ENCODE peak calls at places on chromosomes 4 and X, in seven cellular contexts. One of them, this sample, is unnamed.

GRCh38 chrX:23720117-23720677 is 22.9 kb downstream of the ACOT9 start:
- DNase-seq in activated CD4-positive, alpha-beta T cell treated with anti-CD3 and anti-CD28 coated beads for 48 hours: no peak
- DNase-seq in fibroblast of the aortic adventitia: no peak
- DNase-seq in SW 1271: no peak
- DNase-seq in EL: no peak
- DNase-seq in stimulated activated CD4-positive, alpha-beta T cell treated with anti-CD3 and anti-CD28 coated beads, Interleukin-1b, Interleukin-23, amount 100 ng/mL, for 24 hours: no peak
- DNase-seq in anterior cingulate cortex: no peak
- DNase-seq in this sample: no peak

GRCh38 chrX:15384304-15384703 is at the start of gene VEGFD:
- DNase-seq in stimulated activated CD4-positive, alpha-beta T cell treated with anti-CD3 and anti-CD28 coated beads, Interleukin-1b, Interleukin-23, amount 100 ng/mL, for 24 hours: no peak
- DNase-seq in fibroblast of the aortic adventitia: peak; percentile 89
- DNase-seq in SW 1271: no peak
- DNase-seq in activated CD4-positive, alpha-beta T cell treated with anti-CD3 and anti-CD28 coated beads for 48 hours: no peak
- DNase-seq in anterior cingulate cortex: no peak
- DNase-seq in EL: no peak
- DNase-seq in this sample: no peak

GRCh38 chr4:183444953-183445543 is 612 bp downstream of the CDKN2AIP start:
- DNase-seq in SW 1271: no peak
- DNase-seq in anterior cingulate cortex: no peak
- DNase-seq in fibroblast of the aortic adventitia: no peak
- DNase-seq in EL: peak; percentile 31
- DNase-seq in stimulated activated CD4-positive, alpha-beta T cell treated with anti-CD3 and anti-CD28 coated beads, Interleukin-1b, Interleukin-23, amount 100 ng/mL, for 24 hours: peak; percentile 28
- DNase-seq in activated CD4-positive, alpha-beta T cell treated with anti-CD3 and anti-CD28 coated beads for 48 hours: no peak
- DNase-seq in this sample: no peak

GRCh38 chrX:134743121-134743520 is 84.8 kb upstream of the PLAC1 start:
- DNase-seq in fibroblast of the aortic adventitia: peak; percentile 66
- DNase-seq in stimulated activated CD4-positive, alpha-beta T cell treated with anti-CD3 and anti-CD28 coated beads, Interleukin-1b, Interleukin-23, amount 100 ng/mL, for 24 hours: no peak
- DNase-seq in SW 1271: no peak
- DNase-seq in anterior cingulate cortex: no peak
- DNase-seq in activated CD4-positive, alpha-beta T cell treated with anti-CD3 and anti-CD28 coated beads for 48 hours: no peak
- DNase-seq in EL: no peak
- DNase-seq in this sample: peak; percentile 1

GRCh38 chr4:46390353-46391058 is 578 bp upstream of the GABRA2 start:
- DNase-seq in EL: no peak
- DNase-seq in anterior cingulate cortex: peak; percentile 46
- DNase-seq in activated CD4-positive, alpha-beta T cell treated with anti-CD3 and anti-CD28 coated beads for 48 hours: no peak
- DNase-seq in SW 1271: no peak
- DNase-seq in stimulated activated CD4-positive, alpha-beta T cell treated with anti-CD3 and anti-CD28 coated beads, Interleukin-1b, Interleukin-23, amount 100 ng/mL, for 24 hours: no peak
- DNase-seq in fibroblast of the aortic adventitia: no peak
- DNase-seq in this sample: no peak

GRCh38 chrX:13515181-13515930 is 54.0 kb upstream of the EGFL6 start:
- DNase-seq in stimulated activated CD4-positive, alpha-beta T cell treated with anti-CD3 and anti-CD28 coated beads, Interleukin-1b, Interleukin-23, amount 100 ng/mL, for 24 hours: no peak
- DNase-seq in activated CD4-positive, alpha-beta T cell treated with anti-CD3 and anti-CD28 coated beads for 48 hours: no peak
- DNase-seq in EL: no peak
- DNase-seq in SW 1271: no peak
- DNase-seq in anterior cingulate cortex: no peak
- DNase-seq in fibroblast of the aortic adventitia: peak; percentile 32
- DNase-seq in this sample: no peak

GRCh38 chr4:52554606-52555355 is 104.3 kb downstream of the USP46 start:
- DNase-seq in EL: no peak
- DNase-seq in stimulated activated CD4-positive, alpha-beta T cell treated with anti-CD3 and anti-CD28 coated beads, Interleukin-1b, Interleukin-23, amount 100 ng/mL, for 24 hours: no peak
- DNase-seq in fibroblast of the aortic adventitia: no peak
- DNase-seq in SW 1271: no peak
- DNase-seq in anterior cingulate cortex: no peak
- DNase-seq in activated CD4-positive, alpha-beta T cell treated with anti-CD3 and anti-CD28 coated beads for 48 hours: no peak
- DNase-seq in this sample: no peak

GRCh38 chr4:165631912-165632311 is 241.1 kb upstream of the TLL1 start:
- DNase-seq in fibroblast of the aortic adventitia: no peak
- DNase-seq in anterior cingulate cortex: no peak
- DNase-seq in SW 1271: no peak
- DNase-seq in activated CD4-positive, alpha-beta T cell treated with anti-CD3 and anti-CD28 coated beads for 48 hours: no peak
- DNase-seq in stimulated activated CD4-positive, alpha-beta T cell treated with anti-CD3 and anti-CD28 coated beads, Interleukin-1b, Interleukin-23, amount 100 ng/mL, for 24 hours: no peak
- DNase-seq in EL: no peak
- DNase-seq in this sample: no peak

GRCh38 chr4:77582716-77583115 is 22.9 kb upstream of the CXCL13 start:
- DNase-seq in SW 1271: no peak
- DNase-seq in anterior cingulate cortex: no peak
- DNase-seq in fibroblast of the aortic adventitia: no peak
- DNase-seq in activated CD4-positive, alpha-beta T cell treated with anti-CD3 and anti-CD28 coated beads for 48 hours: no peak
- DNase-seq in EL: peak; percentile 5
- DNase-seq in stimulated activated CD4-positive, alpha-beta T cell treated with anti-CD3 and anti-CD28 coated beads, Interleukin-1b, Interleukin-23, amount 100 ng/mL, for 24 hours: no peak
- DNase-seq in this sample: peak; percentile 6

GRCh38 chrX:39149761-39150160 is 348.5 kb downstream of the MID1IP1 start:
- DNase-seq in fibroblast of the aortic adventitia: peak; percentile 76
- DNase-seq in anterior cingulate cortex: peak; percentile 38
- DNase-seq in SW 1271: peak; percentile 2
- DNase-seq in EL: peak; percentile 16
- DNase-seq in activated CD4-positive, alpha-beta T cell treated with anti-CD3 and anti-CD28 coated beads for 48 hours: peak; percentile 73
- DNase-seq in stimulated activated CD4-positive, alpha-beta T cell treated with anti-CD3 and anti-CD28 coated beads, Interleukin-1b, Interleukin-23, amount 100 ng/mL, for 24 hours: peak; percentile 50
- DNase-seq in this sample: peak; percentile 65

GRCh38 chr4:55005910-55006309 is 119.5 kb downstream of the KDR start:
- DNase-seq in activated CD4-positive, alpha-beta T cell treated with anti-CD3 and anti-CD28 coated beads for 48 hours: no peak
- DNase-seq in stimulated activated CD4-positive, alpha-beta T cell treated with anti-CD3 and anti-CD28 coated beads, Interleukin-1b, Interleukin-23, amount 100 ng/mL, for 24 hours: no peak
- DNase-seq in fibroblast of the aortic adventitia: no peak
- DNase-seq in SW 1271: no peak
- DNase-seq in EL: no peak
- DNase-seq in anterior cingulate cortex: no peak
- DNase-seq in this sample: no peak

GRCh38 chrX:48937065-48937907 is 18.5 kb upstream of the PIM2 start:
- DNase-seq in EL: no peak
- DNase-seq in fibroblast of the aortic adventitia: no peak
- DNase-seq in activated CD4-positive, alpha-beta T cell treated with anti-CD3 and anti-CD28 coated beads for 48 hours: peak; percentile 92
- DNase-seq in stimulated activated CD4-positive, alpha-beta T cell treated with anti-CD3 and anti-CD28 coated beads, Interleukin-1b, Interleukin-23, amount 100 ng/mL, for 24 hours: peak; percentile 69
- DNase-seq in anterior cingulate cortex: no peak
- DNase-seq in SW 1271: no peak
- DNase-seq in this sample: peak; percentile 21

GRCh38 chrX:2159393-2159792 is 341.4 kb downstream of the DHRSX start:
- DNase-seq in EL: no peak
- DNase-seq in SW 1271: no peak
- DNase-seq in fibroblast of the aortic adventitia: no peak
- DNase-seq in anterior cingulate cortex: no peak
- DNase-seq in stimulated activated CD4-positive, alpha-beta T cell treated with anti-CD3 and anti-CD28 coated beads, Interleukin-1b, Interleukin-23, amount 100 ng/mL, for 24 hours: no peak
- DNase-seq in activated CD4-positive, alpha-beta T cell treated with anti-CD3 and anti-CD28 coated beads for 48 hours: no peak
- DNase-seq in this sample: no peak

GRCh38 chr4:84944952-84945351 is 21.5 kb downstream of the WDFY3 start:
- DNase-seq in EL: peak; percentile 50
- DNase-seq in stimulated activated CD4-positive, alpha-beta T cell treated with anti-CD3 and anti-CD28 coated beads, Interleukin-1b, Interleukin-23, amount 100 ng/mL, for 24 hours: no peak
- DNase-seq in SW 1271: no peak
- DNase-seq in fibroblast of the aortic adventitia: no peak
- DNase-seq in activated CD4-positive, alpha-beta T cell treated with anti-CD3 and anti-CD28 coated beads for 48 hours: no peak
- DNase-seq in anterior cingulate cortex: no peak
- DNase-seq in this sample: peak; percentile 87

GRCh38 chrX:18668468-18668867 is 3.4 kb downstream of the RS1 start:
- DNase-seq in stimulated activated CD4-positive, alpha-beta T cell treated with anti-CD3 and anti-CD28 coated beads, Interleukin-1b, Interleukin-23, amount 100 ng/mL, for 24 hours: no peak
- DNase-seq in anterior cingulate cortex: no peak
- DNase-seq in EL: no peak
- DNase-seq in SW 1271: no peak
- DNase-seq in fibroblast of the aortic adventitia: no peak
- DNase-seq in activated CD4-positive, alpha-beta T cell treated with anti-CD3 and anti-CD28 coated beads for 48 hours: no peak
- DNase-seq in this sample: no peak

GRCh38 chr4:4402966-4403365 is 16.1 kb downstream of the NSG1 start:
- DNase-seq in activated CD4-positive, alpha-beta T cell treated with anti-CD3 and anti-CD28 coated beads for 48 hours: no peak
- DNase-seq in anterior cingulate cortex: no peak
- DNase-seq in SW 1271: no peak
- DNase-seq in EL: peak; percentile 76
- DNase-seq in stimulated activated CD4-positive, alpha-beta T cell treated with anti-CD3 and anti-CD28 coated beads, Interleukin-1b, Interleukin-23, amount 100 ng/mL, for 24 hours: no peak
- DNase-seq in fibroblast of the aortic adventitia: no peak
- DNase-seq in this sample: peak; percentile 18

GRCh38 chrX:100911731-100912130 is 17.0 kb downstream of the XKRX start:
- DNase-seq in SW 1271: no peak
- DNase-seq in EL: peak; percentile 48
- DNase-seq in anterior cingulate cortex: no peak
- DNase-seq in fibroblast of the aortic adventitia: no peak
- DNase-seq in activated CD4-positive, alpha-beta T cell treated with anti-CD3 and anti-CD28 coated beads for 48 hours: no peak
- DNase-seq in stimulated activated CD4-positive, alpha-beta T cell treated with anti-CD3 and anti-CD28 coated beads, Interleukin-1b, Interleukin-23, amount 100 ng/mL, for 24 hours: no peak
- DNase-seq in this sample: peak; percentile 23

GRCh38 chrX:72169008-72169728 is 12.4 kb upstream of the PIN4 start:
- DNase-seq in fibroblast of the aortic adventitia: peak; percentile 8
- DNase-seq in SW 1271: no peak
- DNase-seq in EL: peak; percentile 0
- DNase-seq in stimulated activated CD4-positive, alpha-beta T cell treated with anti-CD3 and anti-CD28 coated beads, Interleukin-1b, Interleukin-23, amount 100 ng/mL, for 24 hours: no peak
- DNase-seq in anterior cingulate cortex: no peak
- DNase-seq in activated CD4-positive, alpha-beta T cell treated with anti-CD3 and anti-CD28 coated beads for 48 hours: peak; percentile 21
- DNase-seq in this sample: no peak

GRCh38 chr4:139728840-139729239 is 63.2 kb downstream of the MGST2 start:
- DNase-seq in SW 1271: no peak
- DNase-seq in fibroblast of the aortic adventitia: no peak
- DNase-seq in stimulated activated CD4-positive, alpha-beta T cell treated with anti-CD3 and anti-CD28 coated beads, Interleukin-1b, Interleukin-23, amount 100 ng/mL, for 24 hours: no peak
- DNase-seq in EL: no peak
- DNase-seq in activated CD4-positive, alpha-beta T cell treated with anti-CD3 and anti-CD28 coated beads for 48 hours: no peak
- DNase-seq in anterior cingulate cortex: no peak
- DNase-seq in this sample: no peak

GRCh38 chrX:39645059-39645895 is 452.5 kb downstream of the BCOR start:
- DNase-seq in anterior cingulate cortex: no peak
- DNase-seq in fibroblast of the aortic adventitia: peak; percentile 85
- DNase-seq in EL: peak; percentile 54
- DNase-seq in SW 1271: no peak
- DNase-seq in activated CD4-positive, alpha-beta T cell treated with anti-CD3 and anti-CD28 coated beads for 48 hours: peak; percentile 27
- DNase-seq in stimulated activated CD4-positive, alpha-beta T cell treated with anti-CD3 and anti-CD28 coated beads, Interleukin-1b, Interleukin-23, amount 100 ng/mL, for 24 hours: no peak
- DNase-seq in this sample: no peak

GRCh38 chr4:41696131-41696530 is 52.4 kb downstream of the PHOX2B start:
- DNase-seq in stimulated activated CD4-positive, alpha-beta T cell treated with anti-CD3 and anti-CD28 coated beads, Interleukin-1b, Interleukin-23, amount 100 ng/mL, for 24 hours: no peak
- DNase-seq in activated CD4-positive, alpha-beta T cell treated with anti-CD3 and anti-CD28 coated beads for 48 hours: no peak
- DNase-seq in anterior cingulate cortex: no peak
- DNase-seq in EL: no peak
- DNase-seq in fibroblast of the aortic adventitia: no peak
- DNase-seq in SW 1271: no peak
- DNase-seq in this sample: no peak

GRCh38 chr4:91681544-91681943 is 622.2 kb upstream of the GRID2 start:
- DNase-seq in EL: no peak
- DNase-seq in SW 1271: no peak
- DNase-seq in anterior cingulate cortex: no peak
- DNase-seq in stimulated activated CD4-positive, alpha-beta T cell treated with anti-CD3 and anti-CD28 coated beads, Interleukin-1b, Interleukin-23, amount 100 ng/mL, for 24 hours: no peak
- DNase-seq in fibroblast of the aortic adventitia: no peak
- DNase-seq in activated CD4-positive, alpha-beta T cell treated with anti-CD3 and anti-CD28 coated beads for 48 hours: no peak
- DNase-seq in this sample: peak; percentile 47

GRCh38 chr4:151052785-151053184 is 37.7 kb upstream of the LRBA start:
- DNase-seq in SW 1271: no peak
- DNase-seq in stimulated activated CD4-positive, alpha-beta T cell treated with anti-CD3 and anti-CD28 coated beads, Interleukin-1b, Interleukin-23, amount 100 ng/mL, for 24 hours: no peak
- DNase-seq in activated CD4-positive, alpha-beta T cell treated with anti-CD3 and anti-CD28 coated beads for 48 hours: no peak
- DNase-seq in anterior cingulate cortex: no peak
- DNase-seq in EL: no peak
- DNase-seq in fibroblast of the aortic adventitia: no peak
- DNase-seq in this sample: no peak

GRCh38 chr4:6768539-6768905 is 14.0 kb upstream of the KIAA0232 start:
- DNase-seq in stimulated activated CD4-positive, alpha-beta T cell treated with anti-CD3 and anti-CD28 coated beads, Interleukin-1b, Interleukin-23, amount 100 ng/mL, for 24 hours: no peak
- DNase-seq in anterior cingulate cortex: no peak
- DNase-seq in fibroblast of the aortic adventitia: peak; percentile 47
- DNase-seq in activated CD4-positive, alpha-beta T cell treated with anti-CD3 and anti-CD28 coated beads for 48 hours: no peak
- DNase-seq in SW 1271: no peak
- DNase-seq in EL: peak; percentile 43
- DNase-seq in this sample: no peak

GRCh38 chr4:75908555-75908954 is 6.3 kb upstream of the PPEF2 start:
- DNase-seq in EL: no peak
- DNase-seq in stimulated activated CD4-positive, alpha-beta T cell treated with anti-CD3 and anti-CD28 coated beads, Interleukin-1b, Interleukin-23, amount 100 ng/mL, for 24 hours: no peak
- DNase-seq in anterior cingulate cortex: no peak
- DNase-seq in activated CD4-positive, alpha-beta T cell treated with anti-CD3 and anti-CD28 coated beads for 48 hours: no peak
- DNase-seq in SW 1271: no peak
- DNase-seq in fibroblast of the aortic adventitia: peak; percentile 12
- DNase-seq in this sample: no peak

GRCh38 chrX:155231163-155231562 is 14.9 kb downstream of the VBP1 start:
- DNase-seq in fibroblast of the aortic adventitia: no peak
- DNase-seq in EL: no peak
- DNase-seq in stimulated activated CD4-positive, alpha-beta T cell treated with anti-CD3 and anti-CD28 coated beads, Interleukin-1b, Interleukin-23, amount 100 ng/mL, for 24 hours: no peak
- DNase-seq in SW 1271: no peak
- DNase-seq in anterior cingulate cortex: no peak
- DNase-seq in activated CD4-positive, alpha-beta T cell treated with anti-CD3 and anti-CD28 coated beads for 48 hours: no peak
- DNase-seq in this sample: no peak

GRCh38 chrX:37984880-37985279 is 21.5 kb upstream of the SYTL5 start:
- DNase-seq in EL: no peak
- DNase-seq in stimulated activated CD4-positive, alpha-beta T cell treated with anti-CD3 and anti-CD28 coated beads, Interleukin-1b, Interleukin-23, amount 100 ng/mL, for 24 hours: no peak
- DNase-seq in activated CD4-positive, alpha-beta T cell treated with anti-CD3 and anti-CD28 coated beads for 48 hours: no peak
- DNase-seq in SW 1271: no peak
- DNase-seq in anterior cingulate cortex: no peak
- DNase-seq in fibroblast of the aortic adventitia: no peak
- DNase-seq in this sample: no peak

GRCh38 chr4:79408063-79408462 is at the start of gene GK2:
- DNase-seq in SW 1271: no peak
- DNase-seq in activated CD4-positive, alpha-beta T cell treated with anti-CD3 and anti-CD28 coated beads for 48 hours: no peak
- DNase-seq in stimulated activated CD4-positive, alpha-beta T cell treated with anti-CD3 and anti-CD28 coated beads, Interleukin-1b, Interleukin-23, amount 100 ng/mL, for 24 hours: no peak
- DNase-seq in fibroblast of the aortic adventitia: no peak
- DNase-seq in anterior cingulate cortex: no peak
- DNase-seq in EL: no peak
- DNase-seq in this sample: no peak

GRCh38 chrX:154719132-154719675 is 31.7 kb downstream of the GAB3 start:
- DNase-seq in EL: peak; percentile 40
- DNase-seq in stimulated activated CD4-positive, alpha-beta T cell treated with anti-CD3 and anti-CD28 coated beads, Interleukin-1b, Interleukin-23, amount 100 ng/mL, for 24 hours: no peak
- DNase-seq in anterior cingulate cortex: no peak
- DNase-seq in activated CD4-positive, alpha-beta T cell treated with anti-CD3 and anti-CD28 coated beads for 48 hours: peak; percentile 47
- DNase-seq in SW 1271: no peak
- DNase-seq in fibroblast of the aortic adventitia: peak; percentile 58
- DNase-seq in this sample: peak; percentile 82

GRCh38 chrX:68830486-68831404 is 1.9 kb downstream of the EFNB1 start:
- DNase-seq in fibroblast of the aortic adventitia: no peak
- DNase-seq in activated CD4-positive, alpha-beta T cell treated with anti-CD3 and anti-CD28 coated beads for 48 hours: no peak
- DNase-seq in EL: no peak
- DNase-seq in anterior cingulate cortex: no peak
- DNase-seq in stimulated activated CD4-positive, alpha-beta T cell treated with anti-CD3 and anti-CD28 coated beads, Interleukin-1b, Interleukin-23, amount 100 ng/mL, for 24 hours: no peak
- DNase-seq in SW 1271: no peak
- DNase-seq in this sample: no peak

GRCh38 chr4:176377705-176378302 is 58.0 kb downstream of the SPCS3 start:
- DNase-seq in activated CD4-positive, alpha-beta T cell treated with anti-CD3 and anti-CD28 coated beads for 48 hours: no peak
- DNase-seq in anterior cingulate cortex: no peak
- DNase-seq in stimulated activated CD4-positive, alpha-beta T cell treated with anti-CD3 and anti-CD28 coated beads, Interleukin-1b, Interleukin-23, amount 100 ng/mL, for 24 hours: no peak
- DNase-seq in fibroblast of the aortic adventitia: peak; percentile 53
- DNase-seq in SW 1271: peak; percentile 59
- DNase-seq in EL: peak; percentile 19
- DNase-seq in this sample: no peak

GRCh38 chrX:52220936-52221335 is 36.2 kb downstream of the MAGED4 start:
- DNase-seq in activated CD4-positive, alpha-beta T cell treated with anti-CD3 and anti-CD28 coated beads for 48 hours: no peak
- DNase-seq in SW 1271: no peak
- DNase-seq in EL: no peak
- DNase-seq in fibroblast of the aortic adventitia: no peak
- DNase-seq in stimulated activated CD4-positive, alpha-beta T cell treated with anti-CD3 and anti-CD28 coated beads, Interleukin-1b, Interleukin-23, amount 100 ng/mL, for 24 hours: no peak
- DNase-seq in anterior cingulate cortex: no peak
- DNase-seq in this sample: no peak